ENCODE peak calls at places on chromosomes 6 and 20, in five cellular contexts. Q is right lobe of liver, S is brain microvascular endothelial cell, B is sigmoid colon, P is tibial artery. H is an unnamed sample.

GRCh38 chr6:106102034-106102433 is 15.9 kb downstream of the PRDM1 start:
- DNase-seq in Q (no peak), S (no peak), B (no peak), P (no peak), H (no peak)

GRCh38 chr6:146884728-146885127 is 286.0 kb downstream of the ADGB start:
- DNase-seq in Q (no peak), S (no peak), B (no peak), P (no peak), H (no peak)

GRCh38 chr6:152124432-152125074 is 317.1 kb downstream of the ESR1 start:
- DNase-seq in Q (no peak), S (peak; percentile 49), B (no peak), P (no peak), H (no peak)

GRCh38 chr6:20058912-20059311 is 153.4 kb downstream of the MBOAT1 start:
- DNase-seq in Q (no peak), S (no peak), B (no peak), P (no peak), H (no peak)

GRCh38 chr6:4649728-4650127 is 126.5 kb upstream of the CDYL start:
- DNase-seq in Q (no peak), S (no peak), B (no peak), P (no peak), H (no peak)

GRCh38 chr20:40275738-40276137 is 413.3 kb downstream of the MAFB start:
- DNase-seq in Q (no peak), S (no peak), B (no peak), P (no peak), H (no peak)

GRCh38 chr6:38058022-38058421 is 238.5 kb downstream of the ZFAND3 start:
- DNase-seq in Q (no peak), S (peak; percentile 53), B (no peak), P (no peak), H (no peak)

GRCh38 chr6:1311400-1312192 is at the start of gene FOXQ1:
- DNase-seq in Q (peak; percentile 81), S (no peak), B (no peak), P (no peak), H (peak; percentile 95)

GRCh38 chr6:151610336-151610735 is 116.5 kb downstream of the CCDC170 start:
- DNase-seq in Q (no peak), S (no peak), B (no peak), P (no peak), H (no peak)

GRCh38 chr6:152052061-152052460 is 244.6 kb downstream of the ESR1 start:
- DNase-seq in Q (no peak), S (no peak), B (no peak), P (no peak), H (no peak)

GRCh38 chr6:170139531-170139930 is 151.3 kb downstream of the DLL1 start:
- DNase-seq in Q (peak; percentile 41), S (no peak), B (peak; percentile 57), P (peak; percentile 4), H (peak; percentile 4)

GRCh38 chr6:43455034-43455747 is at the start of gene DLK2:
- DNase-seq in Q (no peak), S (no peak), B (no peak), P (no peak), H (no peak)

GRCh38 chr6:35764238-35764896 is 12.0 kb upstream of the CLPSL2 start:
- DNase-seq in Q (no peak), S (no peak), B (no peak), P (no peak), H (peak; percentile 50)

GRCh38 chr20:32681175-32682084 is 7.7 kb upstream of the C20orf203 start:
- DNase-seq in Q (no peak), S (no peak), B (no peak), P (no peak), H (no peak)

GRCh38 chr20:51446656-51447055 is 95.9 kb downstream of the NFATC2 start:
- DNase-seq in Q (no peak), S (peak; percentile 89), B (peak; percentile 83), P (peak; percentile 40), H (no peak)

GRCh38 chr6:149127212-149127611 is 190.3 kb upstream of the TAB2 start:
- DNase-seq in Q (no peak), S (no peak), B (no peak), P (no peak), H (no peak)

GRCh38 chr20:15875446-15875845 is 697.8 kb downstream of the KIF16B start:
- DNase-seq in Q (no peak), S (no peak), B (no peak), P (no peak), H (peak; percentile 28)

GRCh38 chr20:38001981-38002380 is 31.3 kb downstream of the TTI1 start:
- DNase-seq in Q (no peak), S (peak; percentile 65), B (no peak), P (no peak), H (no peak)

GRCh38 chr20:39660965-39661364 is 698.8 kb downstream of the DHX35 start:
- DNase-seq in Q (no peak), S (no peak), B (no peak), P (no peak), H (no peak)

GRCh38 chr6:87944541-87944954 is 103.1 kb upstream of the SPACA1 start:
- DNase-seq in Q (no peak), S (peak; percentile 74), B (no peak), P (peak; percentile 84), H (peak; percentile 67)
- TF ChIP-seq CTCF in Q (no peak), S (peak; percentile 24), B (no peak), P (peak; percentile 15), H (no peak)

GRCh38 chr20:56630086-56630493 is 984 bp downstream of the TFAP2C start:
- DNase-seq in Q (no peak), S (peak; percentile 47), B (peak; percentile 81), P (no peak), H (peak; percentile 74)

GRCh38 chr20:56628015-56628872 is 862 bp upstream of the TFAP2C start:
- DNase-seq in Q (no peak), S (no peak), B (peak; percentile 64), P (no peak), H (peak; percentile 3)

GRCh38 chr20:56628873-56629463 is at the start of gene TFAP2C:
- DNase-seq in Q (no peak), S (peak; percentile 29), B (peak; percentile 89), P (peak; percentile 63), H (peak; percentile 71)

GRCh38 chr20:56630506-56631317 is 1.6 kb downstream of the TFAP2C start:
- DNase-seq in Q (no peak), S (no peak), B (no peak), P (no peak), H (no peak)

GRCh38 chr20:56629464-56630085 is 469 bp downstream of the TFAP2C start:
- DNase-seq in Q (no peak), S (no peak), B (no peak), P (no peak), H (no peak)
- H3K27ac ChIP-seq in Q (no peak overlapping the region), S (no peak overlapping the region), B (peak overlapping the region; percentile 81), P (no peak overlapping the region), H (peak overlapping the region; percentile 2)

GRCh38 chr20:62025394-62025793 is 40.3 kb downstream of the TAF4 start:
- DNase-seq in Q (no peak), S (no peak), B (no peak), P (no peak), H (no peak)

GRCh38 chr20:62027116-62027515 is 38.6 kb downstream of the TAF4 start:
- DNase-seq in Q (peak; percentile 69), S (no peak), B (no peak), P (no peak), H (no peak)

GRCh38 chr20:62027698-62028321 is 37.9 kb downstream of the TAF4 start:
- DNase-seq in Q (no peak), S (no peak), B (no peak), P (no peak), H (no peak)

GRCh38 chr20:62026564-62026856 is 39.2 kb downstream of the TAF4 start:
- DNase-seq in Q (no peak), S (no peak), B (no peak), P (no peak), H (no peak)

GRCh38 chr20:62025832-62026563 is 39.7 kb downstream of the TAF4 start:
- DNase-seq in Q (no peak), S (peak; percentile 47), B (no peak), P (no peak), H (peak; percentile 58)
- TF ChIP-seq CTCF in Q (peak; percentile 53), S (peak; percentile 90), B (peak; percentile 73), P (peak; percentile 44), H (peak; percentile 69)

GRCh38 chr20:3898639-3899038 is 9.5 kb downstream of the PANK2 start:
- DNase-seq in Q (no peak), S (no peak), B (no peak), P (no peak), H (no peak)
- H3K27ac ChIP-seq in Q (no peak overlapping the region), S (no peak overlapping the region), B (no peak overlapping the region), P (peak overlapping the region; percentile 4), H (no peak overlapping the region)

GRCh38 chr6:166515072-166515810 is 71.2 kb downstream of the RAMACL start:
- DNase-seq in Q (no peak), S (peak; percentile 85), B (no peak), P (no peak), H (no peak)
- TF ChIP-seq CTCF in Q (no peak), S (peak; percentile 75), B (peak; percentile 15), P (no peak), H (no peak)

GRCh38 chr6:53115113-53115512 is 33.5 kb downstream of the GCM1 start:
- DNase-seq in Q (no peak), S (no peak), B (no peak), P (no peak), H (no peak)
- H3K27ac ChIP-seq in Q (no peak overlapping the region), S (no peak overlapping the region), B (no peak overlapping the region), P (no peak overlapping the region), H (no peak overlapping the region)

GRCh38 chr20:1325173-1326030 is 3.5 kb downstream of the SDCBP2 start:
- DNase-seq in Q (peak; percentile 98), S (peak; percentile 96), B (peak; percentile 99), P (peak; percentile 96), H (peak; percentile 97)
- TF ChIP-seq CTCF in Q (no peak), S (peak; percentile 31), B (peak; percentile 43), P (peak; percentile 51), H (peak; percentile 36)